ENCODE peak calls at places on chromosomes 3 and 15, in eight cellular contexts. Q is uterus, X is endothelial cell of umbilical vein, H is sigmoid colon, F is heart left ventricle, A is ovary, N is breast epithelium, P is IMR-90. I is an unnamed sample.

GRCh38 chr3:136882575-136882974 is 20.6 kb downstream of the NCK1 start:
- DNase-seq in F (no peak), A (no peak), X (no peak), P (no peak), H (no peak), N (no peak), Q (no peak), I (no peak)

GRCh38 chr3:69853033-69853432 is 113.8 kb downstream of the MITF start:
- DNase-seq in X (no peak), P (no peak), A (no peak), N (no peak), Q (no peak), H (no peak), F (no peak), I (no peak)

GRCh38 chr3:46900007-46900292 is 22.4 kb downstream of the PTH1R start:
- DNase-seq in F (no peak), H (no peak), P (no peak), A (no peak), X (no peak), Q (no peak), N (no peak), I (no peak)

GRCh38 chr15:64699767-64700388 is 75.5 kb downstream of the RBPMS2 start:
- DNase-seq in X (peak; percentile 79), H (no peak), P (peak; percentile 48), N (no peak), A (peak; percentile 38), Q (peak; percentile 39), F (peak; percentile 70), I (peak; percentile 53)

GRCh38 chr15:46815765-46816164 is 901.5 kb upstream of the SEMA6D start:
- DNase-seq in X (no peak), N (no peak), F (peak; percentile 48), P (no peak), Q (no peak), H (no peak), A (no peak), I (no peak)

GRCh38 chr3:177448987-177449975 is 252.0 kb upstream of the TBL1XR1 start:
- DNase-seq in P (peak; percentile 78), A (no peak), H (no peak), F (no peak), N (peak; percentile 73), Q (peak; percentile 46), X (no peak), I (no peak)

GRCh38 chr3:17431004-17431403 is 311.4 kb downstream of the TBC1D5 start:
- DNase-seq in H (no peak), P (peak; percentile 53), F (no peak), N (no peak), A (no peak), Q (no peak), X (peak; percentile 49), I (no peak)

GRCh38 chr3:127867986-127868385 is 45.7 kb upstream of the MGLL start:
- DNase-seq in N (no peak), H (no peak), F (no peak), P (no peak), X (no peak), A (no peak), Q (no peak), I (no peak)

GRCh38 chr3:39109086-39109485 is 1.6 kb downstream of the TTC21A start:
- DNase-seq in A (no peak), F (no peak), H (no peak), X (no peak), P (no peak), Q (no peak), N (no peak), I (no peak)

GRCh38 chr15:31484369-31484951 is 157.8 kb downstream of the KLF13 start:
- DNase-seq in A (peak; percentile 10), Q (peak; percentile 13), F (no peak), P (no peak), H (no peak), N (no peak), X (no peak), I (peak; percentile 83)

GRCh38 chr15:31484986-31485385 is 158.4 kb downstream of the KLF13 start:
- DNase-seq in A (peak; percentile 11), N (no peak), F (no peak), P (no peak), Q (no peak), H (no peak), X (no peak), I (no peak)

GRCh38 chr15:31483924-31484368 is 157.3 kb downstream of the KLF13 start:
- DNase-seq in A (peak; percentile 5), N (peak; percentile 12), Q (peak; percentile 1), F (no peak), P (no peak), X (no peak), H (no peak), I (peak; percentile 83)

GRCh38 chr15:31482122-31482922 is 155.7 kb downstream of the KLF13 start:
- DNase-seq in A (no peak), H (peak; percentile 56), N (no peak), Q (peak; percentile 13), X (no peak), P (no peak), F (no peak), I (no peak)

GRCh38 chr15:31483053-31483923 is 156.7 kb downstream of the KLF13 start:
- DNase-seq in F (no peak), H (no peak), N (no peak), X (no peak), P (no peak), Q (peak; percentile 11), A (peak; percentile 15), I (peak; percentile 85)
- TF ChIP-seq CTCF in F (no peak), H (no peak), N (no peak), X (no peak), P (no peak), Q (no peak), A (no peak), I (no peak)

GRCh38 chr15:59104912-59105732 is at the start of gene CCNB2:
- DNase-seq in P (peak; percentile 94), F (peak; percentile 85), N (peak; percentile 80), H (peak; percentile 89), Q (peak; percentile 77), X (peak; percentile 93), A (peak; percentile 75), I (peak; percentile 88)
- TF ChIP-seq POLR2A in P (peak; percentile 59), F (peak; percentile 13), N (no peak), H (no peak), Q (no peak), X (peak; percentile 83), A (no peak), I (no peak)

DNA sequence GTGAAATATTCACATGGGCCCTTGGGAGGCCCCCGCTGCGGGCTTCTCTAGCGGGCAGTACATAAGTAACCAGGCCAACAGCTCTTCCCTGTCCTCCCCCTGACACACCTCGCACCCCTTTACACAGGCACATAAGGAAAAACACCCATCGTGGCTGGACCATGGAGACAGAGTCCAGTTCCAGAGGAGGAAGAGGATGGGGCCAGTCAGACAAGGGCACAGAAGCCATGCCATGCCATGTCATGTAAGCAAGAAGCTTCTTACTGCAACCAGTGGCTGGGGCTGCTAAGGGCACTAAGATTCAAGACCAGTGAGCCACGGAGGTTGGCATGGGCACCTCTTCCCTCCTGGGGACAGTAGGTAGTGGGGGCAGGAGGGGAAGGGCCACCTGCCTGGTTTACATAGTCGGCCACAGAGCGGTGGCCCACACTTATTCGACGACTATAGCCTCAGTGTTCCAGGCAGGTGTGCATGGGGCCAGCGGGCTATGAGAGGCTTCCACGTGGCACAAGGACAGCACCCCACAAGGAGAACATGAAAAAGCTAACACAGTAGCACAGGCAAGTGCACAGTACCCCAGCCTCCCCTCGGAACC is 5.7 kb upstream of the CYP11A1 start:
- DNase-seq in A (no peak), H (peak; percentile 60), P (no peak), N (no peak), X (no peak), Q (no peak), F (no peak), I (no peak)
- H3K4me3 ChIP-seq in A (no peak overlapping the region), H (no peak overlapping the region), P (no peak overlapping the region), N (no peak overlapping the region), X (no peak overlapping the region), Q (no peak overlapping the region), F (no peak overlapping the region), I (no peak overlapping the region)

GRCh38 chr3:182704926-182705325 is 88.4 kb upstream of the ATP11B start:
- DNase-seq in P (no peak), X (no peak), A (no peak), H (no peak), N (no peak), Q (no peak), F (no peak), I (no peak)
- TF ChIP-seq CTCF in P (no peak), X (no peak), A (no peak), H (no peak), N (no peak), Q (no peak), F (no peak), I (no peak)

GRCh38 chr3:36989568-36989967 is 3.4 kb downstream of the EPM2AIP1 start:
- DNase-seq in F (no peak), N (no peak), Q (no peak), P (no peak), X (no peak), A (no peak), H (no peak), I (no peak)

GRCh38 chr3:36988336-36988735 is 4.6 kb downstream of the EPM2AIP1 start:
- DNase-seq in A (no peak), X (peak; percentile 19), F (no peak), H (no peak), Q (no peak), P (no peak), N (no peak), I (no peak)

GRCh38 chr3:36991147-36991546 is 1.8 kb downstream of the EPM2AIP1 start:
- DNase-seq in H (no peak), A (no peak), N (no peak), P (no peak), Q (no peak), X (no peak), F (no peak), I (no peak)

GRCh38 chr3:36991923-36992805 is 767 bp downstream of the EPM2AIP1 start:
- DNase-seq in Q (peak; percentile 30), F (no peak), A (peak; percentile 40), X (no peak), H (peak; percentile 71), P (peak; percentile 74), N (no peak), I (peak; percentile 38)

GRCh38 chr3:36989000-36989399 is 3.9 kb downstream of the EPM2AIP1 start:
- DNase-seq in N (no peak), A (no peak), H (no peak), X (no peak), Q (no peak), F (no peak), P (no peak), I (no peak)
- TF ChIP-seq POLR2A in N (no peak), A (no peak), H (no peak), X (no peak), Q (no peak), F (no peak), P (no peak), I (no peak)

DNA sequence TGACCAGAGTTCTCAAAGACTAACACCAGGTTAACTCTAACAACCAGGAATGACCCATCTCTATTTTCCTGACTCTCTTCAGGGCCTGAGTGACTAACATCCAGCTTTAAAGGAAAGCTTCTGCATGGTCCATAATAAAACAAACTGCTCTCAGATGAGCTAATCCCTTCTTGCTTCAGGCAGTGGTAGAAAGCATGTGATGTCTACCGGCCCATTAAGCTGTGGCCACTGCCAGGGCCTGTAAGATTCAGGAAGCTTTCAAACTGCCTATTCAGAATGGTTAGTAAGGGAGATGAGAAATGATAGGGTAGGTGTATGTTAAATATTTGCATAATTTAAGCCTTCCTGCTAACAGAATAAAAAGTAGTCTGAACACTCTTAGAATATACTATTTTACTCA is 221.9 kb downstream of the MCTP2 start:
- DNase-seq in A (no peak), X (no peak), Q (no peak), P (peak; percentile 39), F (no peak), N (no peak), H (no peak), I (no peak)
- H3K4me3 ChIP-seq in A (no peak overlapping the region), X (no peak overlapping the region), Q (no peak overlapping the region), P (no peak overlapping the region), F (no peak overlapping the region), N (no peak overlapping the region), H (no peak overlapping the region), I (no peak overlapping the region)